ENCODE peak calls at places on chromosomes 16 and 17, in four cellular contexts. F is colonic mucosa, C is fibroblast of pulmonary artery, V is heart left ventricle. W is an unnamed sample.

GRCh38 chr16:68563631-68564366 is 24.7 kb downstream of the ZFP90 start:
- DNase-seq in F (no peak), V (no peak), C (no peak), W (no peak)

GRCh38 chr16:7397901-7398300 is 65.3 kb downstream of the RBFOX1 start:
- DNase-seq in C (peak), V (no peak), F (no peak), W (no peak)

GRCh38 chr17:56943505-56944125 is 17.2 kb downstream of the COIL start:
- DNase-seq in C (peak), F (no peak), V (no peak), W (no peak)

GRCh38 chr17:43832168-43832975 is 574 bp downstream of the MPP3 start:
- DNase-seq in F (peak), V (peak), C (peak), W (no peak)

GRCh38 chr16:68907297-68907999 is 64.1 kb downstream of the TANGO6 start:
- DNase-seq in F (no peak), C (no peak), V (no peak), W (no peak)

GRCh38 chr17:77892469-77893143 is 65.9 kb upstream of the TNRC6C start:
- DNase-seq in F (no peak), V (peak), C (no peak), W (no peak)

GRCh38 chr17:77352441-77352840 is 211.7 kb downstream of the SEC14L1 start:
- DNase-seq in F (peak), V (no peak), C (no peak), W (no peak)

GRCh38 chr16:17213025-17213424 is 257.7 kb downstream of the XYLT1 start:
- DNase-seq in V (no peak), C (no peak), F (no peak), W (no peak)

GRCh38 chr17:310111-311010 is 42.2 kb downstream of the RPH3AL start:
- DNase-seq in F (no peak), C (no peak), V (peak), W (no peak)

GRCh38 chr16:48081656-48082055 is 74.1 kb downstream of the ABCC12 start:
- DNase-seq in V (no peak), C (peak), F (no peak), W (no peak)

GRCh38 chr17:80997471-80998387 is 6.1 kb downstream of the CHMP6 start:
- DNase-seq in F (no peak), C (no peak), V (no peak), W (no peak)

GRCh38 chr16:3668626-3669025 is 14.1 kb downstream of the DNASE1 start:
- DNase-seq in V (no peak), C (no peak), F (no peak), W (no peak)

GRCh38 chr17:70906808-70907207 is 737.5 kb downstream of the KCNJ2 start:
- DNase-seq in C (peak), V (no peak), F (no peak), W (no peak)

GRCh38 chr16:79540825-79541595 is 59.5 kb downstream of the MAF start:
- DNase-seq in F (no peak), C (no peak), V (no peak), W (no peak)

GRCh38 chr17:16027708-16028584 is 28.3 kb downstream of the TTC19 start:
- DNase-seq in V (no peak), F (no peak), C (peak), W (no peak)

GRCh38 chr17:77257596-77258458 is 117.1 kb downstream of the SEC14L1 start:
- DNase-seq in V (no peak), C (no peak), F (no peak), W (no peak)

GRCh38 chr16:85842848-85843247 is 43.4 kb downstream of the COX4I1 start:
- DNase-seq in C (no peak), V (no peak), F (no peak), W (no peak)

GRCh38 chr16:85845276-85845675 is 45.8 kb downstream of the COX4I1 start:
- DNase-seq in V (no peak), C (no peak), F (no peak), W (no peak)

GRCh38 chr16:85843471-85844168 is 44.1 kb downstream of the COX4I1 start:
- DNase-seq in F (no peak), V (no peak), C (no peak), W (no peak)

GRCh38 chr16:85844786-85845185 is 45.3 kb downstream of the COX4I1 start:
- DNase-seq in V (no peak), C (peak), F (no peak), W (no peak)

GRCh38 chr16:85844169-85844481 is 44.6 kb downstream of the COX4I1 start:
- DNase-seq in F (no peak), V (no peak), C (no peak), W (no peak)
- TF ChIP-seq CTCF in F (no peak), V (no peak), C (no peak), W (no peak)

DNA sequence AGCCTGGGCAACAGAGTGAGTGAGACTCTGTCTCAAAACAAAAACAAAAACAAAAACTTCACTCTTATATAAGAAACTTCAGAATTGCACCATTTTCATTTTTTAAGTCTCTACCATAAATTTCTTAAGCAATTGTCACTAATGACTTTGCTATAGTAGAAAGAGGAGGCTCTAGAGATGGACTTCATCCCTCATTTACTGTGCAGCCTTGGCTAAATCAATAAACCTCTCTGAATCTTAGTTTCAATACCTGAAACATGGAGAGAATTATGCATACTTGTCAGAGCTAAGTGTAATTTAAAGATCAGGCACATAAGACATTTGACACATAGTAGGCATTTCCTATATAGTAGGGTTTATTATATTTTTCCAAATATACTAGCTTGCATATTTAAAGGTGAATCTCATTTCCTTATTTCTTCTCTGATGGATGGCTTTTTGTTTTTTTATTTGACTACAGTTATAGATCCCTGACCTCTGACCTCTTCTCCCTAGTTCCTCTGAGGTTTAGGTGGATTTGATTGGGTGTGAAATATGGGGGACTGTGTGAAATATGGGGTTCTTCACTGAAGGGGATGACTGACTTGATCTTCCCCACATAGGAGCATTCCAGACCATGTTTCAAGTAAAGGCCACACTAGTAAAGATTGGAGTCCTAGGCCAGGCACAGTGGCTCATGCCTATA is 2.7 kb downstream of the CCL5 start:
- DNase-seq in V (no peak), F (no peak), C (no peak), W (no peak)
- TF ChIP-seq CTCF in V (no peak), F (no peak), C (no peak), W (no peak)

DNA sequence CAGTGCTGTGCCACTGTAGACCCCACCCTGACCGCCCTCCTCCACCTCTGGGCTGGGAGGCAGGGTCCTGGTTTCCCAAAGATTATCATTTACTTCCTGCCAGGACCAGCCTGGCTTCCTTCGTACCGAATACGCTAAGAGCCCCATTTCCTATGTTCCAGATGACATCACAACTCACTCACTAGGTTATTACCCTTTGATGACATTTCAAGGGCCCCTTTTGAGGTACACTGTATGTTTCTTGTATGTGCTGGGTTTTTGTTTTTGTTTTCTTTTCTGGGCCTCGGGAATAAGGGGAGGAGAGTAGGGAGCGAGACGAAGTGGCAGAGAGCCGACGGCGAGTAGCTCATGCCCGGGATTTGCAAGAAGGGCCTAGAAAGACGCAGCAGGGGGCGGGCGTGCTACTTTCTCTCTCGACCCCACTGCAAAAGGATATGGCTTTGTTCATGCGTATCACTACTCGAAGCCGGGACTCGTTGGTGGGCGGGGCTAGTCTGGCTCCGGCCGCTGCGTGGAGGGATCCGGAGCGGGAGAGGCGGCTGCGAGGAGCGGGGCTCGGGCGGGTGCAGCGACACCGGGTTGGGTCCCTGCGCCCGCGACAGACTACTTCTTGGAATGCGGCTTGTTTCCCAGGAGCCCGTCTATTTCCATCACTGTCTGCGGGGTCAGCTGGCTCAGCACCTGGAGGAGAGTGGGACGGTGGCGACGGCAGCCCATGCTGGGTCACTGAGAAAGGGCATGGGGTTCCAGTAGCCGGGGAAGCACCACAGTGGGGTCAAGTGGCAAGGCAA is 6.6 kb upstream of the RNF227 start:
- DNase-seq in F (peak), C (peak), V (peak), W (peak)
- TF ChIP-seq CTCF in F (no peak), C (no peak), V (no peak), W (no peak)

GRCh38 chr16:62066747-62067146 is 30.5 kb upstream of the CDH8 start:
- DNase-seq in V (no peak), C (no peak), F (no peak), W (no peak)

GRCh38 chr16:62067182-62067581 is 30.9 kb upstream of the CDH8 start:
- DNase-seq in F (no peak), C (no peak), V (no peak), W (no peak)

GRCh38 chr16:62064173-62064572 is 27.9 kb upstream of the CDH8 start:
- DNase-seq in V (no peak), F (no peak), C (no peak), W (no peak)

GRCh38 chr16:62067981-62068380 is 31.7 kb upstream of the CDH8 start:
- DNase-seq in C (no peak), F (no peak), V (no peak), W (no peak)

DNA sequence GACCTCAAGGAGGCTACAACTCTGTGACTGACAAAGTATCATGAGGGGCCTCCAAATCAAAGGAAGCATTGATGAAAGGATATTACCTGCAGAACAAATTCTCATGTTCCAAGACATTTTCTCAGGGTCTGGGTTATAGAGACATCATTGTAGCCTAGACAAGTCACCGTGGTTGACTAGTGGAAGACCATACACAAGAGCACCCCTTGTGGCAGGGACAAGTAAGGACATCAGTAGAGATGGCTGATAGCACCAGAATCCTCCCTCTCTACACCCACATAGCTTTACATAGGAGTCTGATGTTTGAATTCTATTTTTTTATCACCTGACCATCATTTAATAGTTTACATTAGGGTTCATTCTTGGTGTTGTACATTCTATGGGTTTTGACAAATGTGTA is 32.5 kb upstream of the CDH8 start:
- DNase-seq in C (no peak), F (no peak), V (no peak), W (no peak)
- TF ChIP-seq CTCF in C (no peak), F (no peak), V (no peak), W (no peak)

GRCh38 chr16:6016530-6017184 is 919.1 kb upstream of the EEF2KMT start:
- DNase-seq in F (no peak), V (no peak), C (peak), W (no peak)
- TF ChIP-seq CTCF in F (no peak), V (no peak), C (no peak), W (no peak)

DNA sequence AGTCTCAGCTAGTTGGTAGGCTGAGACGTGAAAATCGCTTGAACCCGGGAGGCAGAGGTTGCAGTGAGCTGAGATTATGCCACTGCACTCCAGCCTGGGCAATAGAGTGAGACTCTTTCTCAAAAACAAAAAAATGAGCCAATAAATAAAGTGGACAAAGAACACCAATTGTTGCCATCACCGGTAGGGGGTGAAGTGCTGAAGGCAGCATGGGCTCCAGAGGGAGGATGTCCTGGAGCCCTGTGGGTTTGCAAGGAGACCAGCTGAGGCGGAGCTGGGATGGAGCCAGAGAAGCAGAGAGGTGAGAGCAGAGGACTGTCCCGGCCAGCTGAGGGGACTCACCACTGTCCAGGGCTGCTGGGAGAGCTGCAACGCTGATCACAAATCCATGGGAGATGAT is 13.8 kb downstream of the CHST6 start:
- DNase-seq in C (no peak), F (no peak), V (no peak), W (no peak)
- TF ChIP-seq CTCF in C (no peak), F (no peak), V (no peak), W (no peak)

GRCh38 chr16:57775661-57776469 is 26.4 kb downstream of the KIFC3 start:
- DNase-seq in F (peak), V (no peak), C (no peak), W (no peak)
- TF ChIP-seq CTCF in F (peak), V (no peak), C (peak), W (no peak)

GRCh38 chr17:74964988-74965622 is 7.5 kb downstream of the HID1 start:
- DNase-seq in F (no peak), V (no peak), C (no peak), W (no peak)
- TF ChIP-seq CTCF in F (no peak), V (no peak), C (no peak), W (no peak)

DNA sequence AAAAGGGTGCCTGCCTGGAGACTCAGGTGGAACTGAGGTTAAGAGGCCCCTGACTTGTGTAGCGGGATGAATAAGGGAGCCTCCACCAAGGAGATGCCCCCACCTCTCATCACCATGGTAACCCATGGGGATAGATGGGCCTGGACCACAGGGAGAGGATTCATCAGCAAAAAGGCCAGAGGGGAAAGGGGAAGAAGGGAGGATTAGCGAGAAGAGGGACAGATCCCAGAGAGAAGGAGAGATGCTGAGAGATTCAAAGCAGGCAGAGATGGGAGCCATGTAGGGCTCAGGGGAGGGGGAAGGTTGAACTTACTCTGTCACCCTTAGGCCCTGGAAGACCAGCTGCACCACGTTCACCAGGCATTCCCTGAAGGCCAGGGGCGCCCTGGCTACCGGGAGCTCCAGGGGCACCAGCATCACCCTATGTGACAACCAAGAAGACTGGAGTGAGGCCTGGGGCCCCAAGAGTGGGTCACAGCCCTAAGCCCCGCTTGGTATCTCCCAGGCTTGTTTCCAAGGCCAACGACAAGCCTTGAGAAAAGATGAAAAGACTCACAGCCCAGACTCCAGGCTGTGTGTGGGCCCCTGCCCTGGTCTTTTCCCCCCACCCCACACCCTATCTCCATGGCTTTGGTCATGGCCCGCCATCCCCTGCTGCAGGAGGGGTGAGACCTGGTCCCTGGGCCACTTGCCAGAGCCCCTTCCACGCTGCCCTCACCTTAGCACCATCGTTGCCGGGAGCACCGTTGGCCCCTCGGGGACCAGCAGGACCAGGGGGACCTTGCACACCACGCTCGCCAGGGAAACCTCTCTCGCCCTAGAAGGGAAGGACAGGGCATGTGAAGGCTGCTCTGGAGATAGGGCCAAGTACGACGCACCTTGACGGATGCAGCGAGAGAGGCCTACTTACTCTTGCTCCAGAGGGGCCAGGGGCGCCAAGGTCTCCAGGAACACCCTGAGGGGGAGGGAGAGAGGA is 10.1 kb downstream of the COL1A1 start:
- DNase-seq in F (no peak), C (no peak), V (no peak), W (no peak)
- TF ChIP-seq CTCF in F (no peak), C (no peak), V (no peak), W (no peak)

DNA sequence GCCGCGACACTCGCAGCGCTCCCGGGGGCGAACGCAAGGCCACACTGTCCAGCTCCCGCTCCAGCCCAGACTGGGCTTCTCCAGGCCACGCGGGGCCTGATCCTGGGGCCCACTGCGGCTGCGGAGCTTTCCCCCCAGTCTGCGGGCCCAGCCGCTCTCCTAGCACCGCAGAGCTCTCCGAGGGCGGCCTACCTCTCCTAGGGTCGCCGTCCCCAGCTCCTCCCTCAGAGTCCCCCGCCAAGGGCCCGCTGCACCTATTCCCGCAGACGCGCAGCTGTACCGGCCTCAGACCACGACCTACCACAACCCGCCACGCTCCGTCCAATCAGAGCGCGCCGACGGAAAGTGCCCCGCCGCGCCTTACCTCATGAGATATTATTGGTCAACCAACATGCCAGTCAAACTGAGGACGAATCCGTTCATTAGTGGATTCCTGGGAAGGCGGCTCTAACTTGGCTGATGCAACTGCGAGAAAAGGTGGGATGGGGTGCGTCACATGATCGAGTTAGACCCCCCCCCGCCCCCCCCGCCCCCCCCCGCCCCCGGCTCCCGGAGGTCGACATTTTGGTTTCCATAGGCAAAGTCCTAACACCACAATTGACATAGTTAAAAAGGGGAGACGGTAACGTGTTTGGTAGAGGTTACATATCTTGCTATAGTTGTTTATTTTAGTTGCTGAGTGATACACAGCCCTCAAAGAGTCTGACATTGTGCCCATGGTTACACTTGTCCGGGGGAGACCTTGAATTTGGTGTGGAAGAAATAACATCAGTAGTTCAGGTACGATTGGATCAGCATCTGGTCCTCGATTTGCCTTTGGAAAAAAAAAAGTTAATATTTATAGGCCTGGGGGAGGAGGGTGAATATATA is at the start of gene AARS1:
- DNase-seq in C (peak), F (peak), V (peak), W (peak)
- TF ChIP-seq CTCF in C (no peak), F (no peak), V (no peak), W (no peak)